ENCODE peak calls at places on chromosomes 4 and X, in seven cellular contexts. O is body of pancreas, X is tibial nerve, J is IMR-90, B is breast epithelium, Q is uterus, W is Peyer's patch. M is an unnamed sample.

GRCh38 chr4:80173387-80173786 is 23.9 kb upstream of the PRDM8 start:
- DNase-seq in O (no peak), X (no peak), J (peak), B (no peak), Q (no peak), W (peak), M (no peak)

GRCh38 chr4:101393256-101393655 is 45.9 kb upstream of the PPP3CA start:
- DNase-seq in O (no peak), X (no peak), J (peak), B (no peak), Q (no peak), W (peak), M (no peak)

GRCh38 chr4:38660838-38661237 is 3.2 kb upstream of the KLF3 start:
- DNase-seq in O (no peak), X (no peak), J (no peak), B (no peak), Q (no peak), W (no peak), M (no peak)

GRCh38 chrX:107714196-107714811 is 61.3 kb downstream of the TSC22D3 start:
- DNase-seq in O (no peak), X (no peak), J (no peak), B (no peak), Q (no peak), W (peak), M (no peak)

GRCh38 chrX:39674771-39675553 is 422.8 kb downstream of the BCOR start:
- DNase-seq in O (no peak), X (no peak), J (no peak), B (no peak), Q (no peak), W (no peak), M (no peak)

GRCh38 chrX:16466640-16467432 is 183.1 kb upstream of the S100G start:
- DNase-seq in O (no peak), X (no peak), J (peak), B (no peak), Q (no peak), W (no peak), M (no peak)

GRCh38 chr4:41880840-41881831 is 54.1 kb upstream of the TMEM33 start:
- DNase-seq in O (no peak), X (no peak), J (no peak), B (no peak), Q (no peak), W (no peak), M (no peak)

GRCh38 chr4:111780965-111781364 is 364.3 kb upstream of the FAM241A start:
- DNase-seq in O (no peak), X (no peak), J (no peak), B (no peak), Q (no peak), W (no peak), M (no peak)

GRCh38 chrX:16476692-16477091 is 173.3 kb upstream of the S100G start:
- DNase-seq in O (no peak), X (no peak), J (no peak), B (no peak), Q (no peak), W (no peak), M (no peak)

GRCh38 chrX:45850197-45850774 is 649.6 kb upstream of the DIPK2B start:
- DNase-seq in O (no peak), X (no peak), J (no peak), B (no peak), Q (peak), W (no peak), M (no peak)

GRCh38 chr4:7224878-7225533 is 32.7 kb downstream of the SORCS2 start:
- DNase-seq in O (no peak), X (no peak), J (no peak), B (no peak), Q (no peak), W (no peak), M (no peak)

GRCh38 chr4:3059896-3060295 is 14.4 kb downstream of the HTT-AS start:
- DNase-seq in O (no peak), X (no peak), J (no peak), B (no peak), Q (no peak), W (no peak), M (no peak)
- TF ChIP-seq POLR2A in O (no peak), X (no peak), J (no peak), B (no peak), Q (no peak), W (no peak), M (no peak)

GRCh38 chrX:43655961-43656494 is at the start of gene MAOA:
- DNase-seq in O (peak), X (peak), J (no peak), B (peak), Q (peak), W (peak), M (no peak)

GRCh38 chrX:43655151-43655676 is 885 bp upstream of the MAOA start:
- DNase-seq in O (peak), X (peak), J (peak), B (peak), Q (peak), W (peak), M (no peak)

DNA sequence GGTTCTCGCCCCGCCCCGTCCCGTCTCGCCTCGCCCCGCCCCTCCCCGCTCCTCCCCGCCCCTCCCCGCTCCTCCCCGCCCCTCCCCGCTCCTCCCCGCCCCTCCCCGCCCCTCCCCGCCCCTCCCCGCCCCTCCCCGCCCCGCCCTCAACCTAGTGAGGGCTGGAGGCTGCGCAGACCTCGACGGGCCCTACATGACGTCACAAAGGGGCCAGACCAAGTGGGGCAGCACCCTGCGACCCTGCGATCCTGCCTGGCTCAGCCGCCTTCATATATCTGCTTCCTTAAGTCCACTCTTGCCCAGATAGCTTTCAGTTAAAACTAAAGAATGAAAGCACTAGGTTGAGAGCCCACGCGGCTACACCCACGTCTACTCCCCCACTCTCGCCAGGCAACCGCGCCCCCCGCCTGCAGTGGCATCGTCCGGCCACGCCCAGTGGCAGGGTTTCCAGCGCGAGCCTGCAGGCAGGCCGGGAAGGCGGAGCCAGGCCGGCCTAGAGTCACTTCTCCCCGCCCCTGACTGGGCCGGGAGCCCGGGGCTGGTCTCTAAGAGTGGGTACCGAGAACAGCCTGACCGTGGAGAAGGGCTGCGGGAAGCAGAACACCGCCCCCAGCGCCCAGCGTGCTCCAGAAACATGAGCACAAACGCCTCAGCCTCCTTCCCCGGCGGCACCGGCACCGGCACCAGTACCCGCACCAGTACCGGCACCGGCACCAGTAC is 1.5 kb upstream of the MAOA start:
- DNase-seq in O (peak), X (peak), J (peak), B (peak), Q (peak), W (peak), M (peak)
- TF ChIP-seq POLR2A in O (peak), X (peak), J (no peak), B (peak), Q (peak), W (peak), M (no peak)

DNA sequence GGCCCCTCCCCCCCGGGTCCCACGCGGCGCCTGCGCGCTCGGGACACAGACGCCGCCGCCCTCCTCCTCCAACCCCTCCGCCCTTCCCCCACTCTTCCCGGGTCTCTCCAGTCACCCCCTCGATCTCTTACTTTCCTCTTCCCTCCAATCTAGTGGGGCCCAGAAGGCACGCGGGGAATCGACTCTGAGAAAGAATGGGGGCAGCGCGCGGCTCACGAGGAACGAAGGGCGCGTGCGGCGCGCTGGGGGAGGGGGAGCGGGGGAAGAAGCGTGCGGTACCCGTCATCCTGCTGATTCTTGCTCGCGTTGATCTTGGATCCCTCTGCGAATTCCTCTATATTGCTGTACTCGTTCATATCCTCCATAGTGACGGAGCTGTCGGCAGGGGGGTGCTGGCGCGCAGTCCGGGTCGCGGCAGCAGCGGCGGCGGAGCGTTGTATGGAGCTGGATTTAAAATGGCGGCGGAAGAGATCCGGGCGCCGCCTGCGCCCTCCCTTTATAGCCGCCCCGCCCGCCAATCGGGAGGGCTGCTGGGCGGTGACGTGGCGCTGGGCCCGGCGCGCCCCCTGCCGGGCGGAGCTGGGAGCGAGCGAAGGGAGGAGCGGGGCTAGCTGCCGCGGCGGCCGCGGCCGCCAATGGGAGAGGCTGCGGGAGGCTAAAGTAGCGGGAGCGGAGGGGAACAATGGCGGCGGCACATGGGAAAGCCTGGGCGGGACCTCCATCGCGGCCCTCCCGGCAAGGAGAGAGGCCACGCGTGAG is 1.1 kb downstream of the HNRNPDL start:
- DNase-seq in O (peak), X (peak), J (peak), B (peak), Q (peak), W (peak), M (peak)
- TF ChIP-seq POLR2A in O (peak), X (peak), J (peak), B (peak), Q (peak), W (peak), M (peak)

DNA sequence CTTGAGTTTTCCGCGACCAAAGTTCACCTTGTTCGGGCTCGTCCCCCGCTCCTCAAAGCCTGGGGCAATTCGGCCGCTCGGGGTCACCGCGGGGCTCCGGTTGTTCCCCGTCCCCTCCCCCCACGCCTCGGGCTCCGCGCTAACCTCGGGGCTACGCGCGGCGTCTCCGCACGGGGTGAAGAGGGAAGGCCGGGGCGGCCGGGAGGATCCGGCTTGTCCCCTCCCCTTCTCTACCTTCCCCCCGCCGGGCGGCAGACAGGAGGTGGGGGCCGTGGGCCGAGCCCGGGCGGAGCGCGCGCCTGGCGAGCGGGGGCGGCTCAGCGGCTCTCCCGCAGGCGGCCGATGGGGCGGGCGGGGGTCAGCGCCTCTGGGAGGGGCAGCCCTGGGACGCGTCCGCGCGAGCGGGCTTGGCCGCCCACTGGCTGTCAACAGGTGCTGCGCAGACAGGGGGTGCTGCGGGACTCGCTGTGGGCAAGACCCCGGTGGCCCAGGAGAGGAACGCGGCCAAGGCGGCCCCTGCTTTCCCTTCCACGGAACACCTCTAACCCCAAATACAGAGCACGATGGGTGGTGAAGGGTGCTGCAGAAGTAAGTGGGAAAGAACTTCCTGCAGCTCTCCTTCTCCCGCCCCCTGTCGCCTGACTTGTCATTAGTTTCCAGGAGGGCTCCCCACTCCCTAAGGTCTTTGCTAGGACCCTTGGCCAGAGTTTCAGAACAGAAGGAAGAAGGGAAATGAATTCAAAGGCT is at the start of gene PDGFC:
- DNase-seq in O (peak), X (peak), J (peak), B (peak), Q (peak), W (peak), M (peak)
- TF ChIP-seq POLR2A in O (peak), X (peak), J (peak), B (no peak), Q (peak), W (no peak), M (no peak)

GRCh38 chrX:103918584-103919335 is 43.7 kb upstream of the TMSB15B start:
- DNase-seq in O (peak), X (peak), J (peak), B (no peak), Q (peak), W (peak), M (peak)
- TF ChIP-seq POLR2A in O (peak), X (no peak), J (no peak), B (no peak), Q (peak), W (no peak), M (peak)

M was measured in GM12892.